ENCODE peak calls at places on chromosomes 5 and 9, in five cellular contexts. One of them, this sample, is unnamed.

GRCh38 chr9:71647094-71647591 is 121.2 kb downstream of the CEMIP2 start:
- DNase-seq in neuronal stem cell: no peak
- DNase-seq in H9: no peak
- DNase-seq in trophoblast cell: no peak
- DNase-seq in H1: no peak
- DNase-seq in this sample: peak

GRCh38 chr5:164296603-164297080 is 791.2 kb downstream of the MAT2B start:
- DNase-seq in H9: peak
- DNase-seq in trophoblast cell: no peak
- DNase-seq in neuronal stem cell: peak
- DNase-seq in H1: peak
- DNase-seq in this sample: peak

GRCh38 chr5:169294621-169295020 is 6.3 kb downstream of the SLIT3 start:
- DNase-seq in H9: no peak
- DNase-seq in neuronal stem cell: no peak
- DNase-seq in H1: no peak
- DNase-seq in trophoblast cell: peak
- DNase-seq in this sample: no peak

GRCh38 chr9:37029304-37029775 is 4.7 kb downstream of the PAX5 start:
- DNase-seq in neuronal stem cell: no peak
- DNase-seq in H1: no peak
- DNase-seq in trophoblast cell: no peak
- DNase-seq in H9: peak
- DNase-seq in this sample: no peak

GRCh38 chr9:13770956-13771355 is 491.5 kb upstream of the MPDZ start:
- DNase-seq in neuronal stem cell: no peak
- DNase-seq in H1: no peak
- DNase-seq in trophoblast cell: no peak
- DNase-seq in H9: no peak
- DNase-seq in this sample: no peak

GRCh38 chr9:120109242-120109641 is 470.7 kb downstream of the CDK5RAP2 start:
- DNase-seq in neuronal stem cell: peak
- DNase-seq in H9: peak
- DNase-seq in H1: peak
- DNase-seq in trophoblast cell: no peak
- DNase-seq in this sample: no peak

GRCh38 chr5:149707097-149707496 is 23.0 kb upstream of the PPARGC1B start:
- DNase-seq in trophoblast cell: no peak
- DNase-seq in H1: no peak
- DNase-seq in neuronal stem cell: no peak
- DNase-seq in H9: no peak
- DNase-seq in this sample: no peak

GRCh38 chr9:27528886-27529315 is 713 bp downstream of the MOB3B start:
- DNase-seq in trophoblast cell: peak
- DNase-seq in H1: no peak
- DNase-seq in neuronal stem cell: peak
- DNase-seq in H9: peak
- DNase-seq in this sample: peak

GRCh38 chr9:134323741-134324358 is 2.4 kb upstream of the RXRA start:
- DNase-seq in trophoblast cell: no peak
- DNase-seq in H9: no peak
- DNase-seq in H1: no peak
- DNase-seq in neuronal stem cell: no peak
- DNase-seq in this sample: peak

GRCh38 chr5:2006193-2006970 is 123.7 kb upstream of the IRX4 start:
- DNase-seq in trophoblast cell: no peak
- DNase-seq in H9: no peak
- DNase-seq in neuronal stem cell: no peak
- DNase-seq in H1: no peak
- DNase-seq in this sample: no peak

GRCh38 chr5:161713042-161713441 is 27.5 kb downstream of the GABRA6 start:
- DNase-seq in H1: no peak
- DNase-seq in trophoblast cell: no peak
- DNase-seq in H9: no peak
- DNase-seq in neuronal stem cell: no peak
- DNase-seq in this sample: no peak

GRCh38 chr9:31418419-31418818 is 966.0 kb upstream of the ACO1 start:
- DNase-seq in H9: no peak
- DNase-seq in neuronal stem cell: no peak
- DNase-seq in H1: no peak
- DNase-seq in trophoblast cell: no peak
- DNase-seq in this sample: no peak

GRCh38 chr5:119417891-119418781 is 34.2 kb upstream of the HSD17B4 start:
- DNase-seq in H9: no peak
- DNase-seq in neuronal stem cell: no peak
- DNase-seq in trophoblast cell: no peak
- DNase-seq in H1: no peak
- DNase-seq in this sample: peak

GRCh38 chr5:10607666-10608442 is 44.0 kb downstream of the ANKRD33B start:
- DNase-seq in trophoblast cell: peak
- DNase-seq in H1: no peak
- DNase-seq in neuronal stem cell: no peak
- DNase-seq in H9: no peak
- DNase-seq in this sample: peak

GRCh38 chr5:146891511-146891910 is 13.0 kb upstream of the PPP2R2B start:
- DNase-seq in H9: no peak
- DNase-seq in trophoblast cell: no peak
- DNase-seq in neuronal stem cell: no peak
- DNase-seq in H1: no peak
- DNase-seq in this sample: no peak

DNA sequence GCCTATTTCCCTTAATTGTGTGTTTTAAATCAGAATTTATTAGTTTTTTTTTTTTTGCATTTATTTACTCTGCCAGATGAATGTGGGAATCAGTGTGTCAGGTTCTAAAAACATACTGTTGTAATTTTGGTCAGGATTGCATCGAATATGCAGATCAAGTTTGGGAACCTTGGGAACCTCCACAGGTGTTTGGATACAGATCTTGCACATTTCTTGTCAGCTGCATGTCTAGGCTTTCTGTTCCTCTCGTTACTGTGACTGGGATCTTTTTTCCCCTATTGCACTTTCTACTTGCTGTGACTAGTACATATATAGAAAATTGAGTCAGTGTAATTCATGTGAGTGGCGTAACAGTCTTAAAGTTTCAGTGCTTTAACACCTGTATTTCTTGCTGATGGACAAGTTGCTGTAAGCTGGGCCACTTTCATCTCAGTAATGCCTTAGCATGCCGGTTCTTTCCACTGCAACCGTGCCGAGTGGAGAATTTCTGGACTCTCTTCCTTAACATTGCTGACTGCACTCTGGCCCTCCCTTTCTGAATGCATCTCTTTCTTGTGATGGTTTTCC is 112.5 kb downstream of the TENT4A start:
- DNase-seq in H9: no peak
- DNase-seq in trophoblast cell: no peak
- DNase-seq in H1: no peak
- DNase-seq in neuronal stem cell: no peak
- DNase-seq in this sample: no peak
- H3K27ac ChIP-seq in H9: no peak
- H3K27ac ChIP-seq in trophoblast cell: no peak
- H3K27ac ChIP-seq in H1: no peak
- H3K27ac ChIP-seq in neuronal stem cell: no peak
- H3K27ac ChIP-seq in this sample: no peak

DNA sequence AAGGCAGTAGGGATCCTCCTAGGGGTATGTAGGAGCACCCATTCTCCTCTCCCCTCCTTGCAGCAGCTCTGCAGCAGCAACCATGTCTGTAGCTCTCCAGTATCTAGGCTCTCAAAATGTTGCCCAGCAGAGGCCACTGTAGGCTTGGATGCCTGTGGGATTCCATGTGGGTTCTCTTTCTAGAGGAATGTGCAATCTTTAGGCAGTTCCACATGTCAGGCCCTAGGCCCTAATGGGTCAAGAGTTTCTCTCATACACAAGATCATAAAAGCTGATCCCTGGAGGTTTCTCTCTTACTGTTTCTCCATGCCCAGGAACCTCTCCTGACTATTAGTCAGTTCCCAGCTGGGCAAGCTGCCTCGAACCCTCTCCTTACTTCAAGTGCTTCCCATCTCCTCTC is 215.8 kb downstream of the FRMD3 start:
- DNase-seq in H9: no peak
- DNase-seq in neuronal stem cell: no peak
- DNase-seq in H1: no peak
- DNase-seq in trophoblast cell: no peak
- DNase-seq in this sample: no peak
- H4K91ac ChIP-seq in H9: no peak
- H4K91ac ChIP-seq in neuronal stem cell: no peak
- H4K91ac ChIP-seq in H1: no peak
- H4K91ac ChIP-seq in trophoblast cell: no peak
- H4K91ac ChIP-seq in this sample: no peak

DNA sequence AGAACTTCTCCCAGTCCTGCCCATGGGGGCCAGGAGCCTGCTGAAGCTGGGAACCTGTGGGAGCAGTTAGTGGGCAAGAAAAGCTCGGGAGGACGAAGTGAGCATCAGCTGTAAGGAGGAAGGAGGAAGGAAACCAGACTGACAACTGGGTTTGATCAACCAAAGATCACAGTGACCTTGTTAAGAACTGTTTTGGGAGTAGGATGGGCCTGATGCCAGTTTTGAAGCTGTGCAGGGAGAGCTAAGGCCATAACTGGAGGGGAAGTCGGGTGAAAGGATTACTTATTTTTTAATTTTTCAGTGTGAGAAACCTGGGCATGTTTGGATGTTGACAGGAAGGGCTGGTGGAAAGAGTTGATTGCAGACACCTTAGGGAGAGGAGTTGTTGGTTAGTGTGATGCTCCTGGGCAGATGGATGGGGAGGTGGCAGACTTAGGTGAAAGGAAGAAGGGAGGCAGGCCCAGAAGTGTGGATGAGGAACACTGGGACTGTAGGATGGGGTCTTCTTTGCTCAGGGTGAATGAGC is 58.3 kb upstream of the KLF4 start:
- DNase-seq in neuronal stem cell: no peak
- DNase-seq in H1: no peak
- DNase-seq in H9: no peak
- DNase-seq in trophoblast cell: no peak
- DNase-seq in this sample: no peak
- H2BK12ac ChIP-seq in neuronal stem cell: no peak
- H2BK12ac ChIP-seq in H1: peak
- H2BK12ac ChIP-seq in H9: no peak
- H2BK12ac ChIP-seq in trophoblast cell: no peak
- H2BK12ac ChIP-seq in this sample: no peak

GRCh38 chr9:115983366-115983765 is 170.2 kb upstream of the PAPPA start:
- DNase-seq in neuronal stem cell: no peak
- DNase-seq in H1: no peak
- DNase-seq in H9: no peak
- DNase-seq in trophoblast cell: peak
- DNase-seq in this sample: no peak
- H3K27ac ChIP-seq in neuronal stem cell: no peak
- H3K27ac ChIP-seq in H1: no peak
- H3K27ac ChIP-seq in H9: no peak
- H3K27ac ChIP-seq in trophoblast cell: no peak
- H3K27ac ChIP-seq in this sample: no peak

DNA sequence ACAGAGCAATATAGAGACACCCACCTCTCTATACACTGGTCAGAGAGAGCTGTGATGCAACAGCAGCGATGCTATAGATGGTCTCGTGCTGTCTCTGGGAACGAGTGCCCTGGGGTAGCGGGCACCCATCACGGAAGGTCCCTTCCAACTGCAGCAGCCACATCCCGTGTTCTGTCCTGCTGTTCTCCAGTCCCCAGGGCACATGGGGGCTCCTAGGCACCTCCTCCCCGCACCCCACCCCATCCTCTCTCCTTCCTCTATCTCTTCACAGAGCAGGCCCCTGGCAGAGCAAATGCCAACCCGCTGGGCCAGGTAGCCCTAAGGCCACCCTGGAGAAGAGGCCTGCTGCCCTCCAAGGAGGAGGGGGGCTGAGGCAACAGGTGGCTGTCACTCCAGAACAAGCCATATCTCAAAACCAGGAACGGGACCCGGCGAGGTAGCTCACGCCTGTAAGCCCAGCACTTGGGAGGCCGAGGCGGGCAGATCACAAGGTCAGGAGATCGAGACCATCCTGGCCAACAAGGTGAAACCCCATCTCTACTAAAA is 8.2 kb downstream of the FIBCD1 start:
- DNase-seq in H1: no peak
- DNase-seq in trophoblast cell: no peak
- DNase-seq in H9: no peak
- DNase-seq in neuronal stem cell: no peak
- DNase-seq in this sample: no peak
- H4K91ac ChIP-seq in H1: peak
- H4K91ac ChIP-seq in trophoblast cell: no peak
- H4K91ac ChIP-seq in H9: no peak
- H4K91ac ChIP-seq in neuronal stem cell: no peak
- H4K91ac ChIP-seq in this sample: no peak

GRCh38 chr9:79829566-79830347 is 258.0 kb downstream of the TLE4 start:
- DNase-seq in H1: no peak
- DNase-seq in trophoblast cell: no peak
- DNase-seq in H9: no peak
- DNase-seq in neuronal stem cell: no peak
- DNase-seq in this sample: no peak
- H2BK12ac ChIP-seq in H1: no peak
- H2BK12ac ChIP-seq in trophoblast cell: no peak
- H2BK12ac ChIP-seq in H9: no peak
- H2BK12ac ChIP-seq in neuronal stem cell: no peak
- H2BK12ac ChIP-seq in this sample: no peak

This sample was measured in mesenchymal stem cell.